ENCODE peak calls at places on chromosomes 12 and 14, in five cellular contexts. Q is AG04450, H is HEK293T, B is NCI-H2081, R is Caki2. C is an unnamed sample.

GRCh38 chr12:74317741-74318140 is 219.9 kb upstream of the ATXN7L3B start:
- DNase-seq in Q (no peak), H (no peak), R (no peak), B (no peak), C (no peak)

GRCh38 chr14:64447890-64448667 is 17.2 kb upstream of the AKAP5 start:
- DNase-seq in Q (no peak), B (no peak), H (no peak), R (no peak), C (no peak)

GRCh38 chr12:26056335-26056734 is 68.5 kb downstream of the BHLHE41 start:
- DNase-seq in Q (no peak), R (peak; percentile 51), H (no peak), B (peak; percentile 7), C (no peak)

GRCh38 chr12:90995041-90995440 is 9.7 kb downstream of the EPYC start:
- DNase-seq in B (no peak), Q (no peak), H (no peak), R (no peak), C (no peak)

GRCh38 chr14:67166450-67166853 is 22.8 kb upstream of the GARIN2 start:
- DNase-seq in B (peak; percentile 12), H (peak; percentile 27), Q (peak; percentile 27), R (no peak), C (peak; percentile 29)

GRCh38 chr12:49369723-49370145 is 2.5 kb downstream of the SPATS2 start:
- DNase-seq in H (peak; percentile 64), B (peak; percentile 13), R (peak; percentile 56), Q (no peak), C (no peak)

GRCh38 chr14:30873308-30874119 is 845 bp upstream of the COCH start:
- DNase-seq in R (no peak), H (no peak), B (no peak), Q (no peak), C (no peak)

GRCh38 chr14:103129301-103130016 is 6.2 kb downstream of the TNFAIP2 start:
- DNase-seq in R (no peak), B (no peak), Q (no peak), H (no peak), C (peak; percentile 40)

GRCh38 chr12:26539131-26539530 is 293.9 kb downstream of the ITPR2 start:
- DNase-seq in H (no peak), B (no peak), Q (no peak), R (no peak), C (no peak)

GRCh38 chr14:42480235-42480634 is 873.6 kb downstream of the LRFN5 start:
- DNase-seq in Q (no peak), B (no peak), H (no peak), R (no peak), C (no peak)

GRCh38 chr14:98704441-98704840 is 567.6 kb downstream of the BCL11B start:
- DNase-seq in B (no peak), R (no peak), Q (no peak), H (no peak), C (no peak)

GRCh38 chr14:62301911-62302310 is 539.7 kb downstream of the SNAPC1 start:
- DNase-seq in R (no peak), B (no peak), Q (peak; percentile 48), H (no peak), C (no peak)

GRCh38 chr14:23182372-23183014 is 967 bp downstream of the SLC7A8 start:
- DNase-seq in R (no peak), H (peak; percentile 55), B (no peak), Q (no peak), C (no peak)

GRCh38 chr12:20282411-20282810 is 85.9 kb upstream of the PDE3A start:
- DNase-seq in B (no peak), R (no peak), H (no peak), Q (no peak), C (no peak)

GRCh38 chr12:2291182-2291832 is 238.5 kb downstream of the CACNA1C start:
- DNase-seq in B (no peak), R (peak; percentile 43), H (peak; percentile 82), Q (no peak), C (no peak)